ENCODE peak calls at places on chromosomes 13 and 19, in seven cellular contexts. E is H1, M is GM23338, Z is sigmoid colon, X is K562, T is HepG2, D is stomach. U is an unnamed sample. For H3K4me1, the result is how much of the 10 kb centered on the place peaks cover.

GRCh38 chr13:32086791-32087441 is 55.3 kb downstream of the FRY start:
- DNase-seq in E (no peak), M (no peak), Z (no peak), X (no peak), T (no peak), D (no peak), U (peak)

GRCh38 chr19:53877361-53877766 is 4.6 kb upstream of the PRKCG start:
- DNase-seq in E (no peak), M (peak), Z (no peak), X (no peak), T (no peak), D (no peak), U (no peak)

GRCh38 chr13:92719868-92720267 is 506.7 kb upstream of the GPC6 start:
- DNase-seq in E (peak), M (peak), Z (no peak), X (no peak), T (no peak), D (no peak), U (no peak)

GRCh38 chr19:8363803-8364771 is at the start of gene ANGPTL4:
- DNase-seq in E (no peak), M (peak), Z (peak), X (peak), T (no peak), D (peak), U (peak)

GRCh38 chr19:30123109-30123508 is 181.1 kb downstream of the URI1 start:
- DNase-seq in E (no peak), M (no peak), Z (no peak), X (no peak), T (no peak), D (no peak), U (no peak)

GRCh38 chr13:84810781-84811180 is 928.5 kb upstream of the SLITRK1 start:
- DNase-seq in E (no peak), M (peak), Z (no peak), X (no peak), T (no peak), D (no peak), U (no peak)

GRCh38 chr13:21012841-21013681 is 48.3 kb downstream of the LATS2 start:
- DNase-seq in E (no peak), M (no peak), Z (no peak), X (no peak), T (no peak), D (no peak), U (peak)

GRCh38 chr19:4814625-4815425 is 16.7 kb downstream of the TICAM1 start:
- DNase-seq in E (no peak), M (no peak), Z (no peak), X (no peak), T (no peak), D (no peak), U (no peak)

GRCh38 chr19:51440846-51441409 is 17.3 kb downstream of the SIGLEC8 start:
- DNase-seq in E (no peak), M (no peak), Z (peak), X (peak), T (no peak), D (no peak), U (no peak)

GRCh38 chr13:51479199-51479523 is 26.3 kb upstream of the INTS6 start:
- DNase-seq in E (no peak), M (no peak), Z (no peak), X (no peak), T (peak), D (no peak), U (no peak)

GRCh38 chr13:75359266-75359665 is 122.7 kb downstream of the TBC1D4 start:
- DNase-seq in E (peak), M (peak), Z (no peak), X (no peak), T (no peak), D (no peak), U (no peak)

GRCh38 chr13:110503037-110503901 is 58.3 kb downstream of the RAB20 start:
- DNase-seq in E (no peak), M (no peak), Z (peak), X (peak), T (no peak), D (no peak), U (no peak)

GRCh38 chr19:4386038-4386782 is 14.1 kb downstream of the SH3GL1 start:
- DNase-seq in E (no peak), M (no peak), Z (no peak), X (no peak), T (no peak), D (no peak), U (no peak)

GRCh38 chr19:19410553-19411550 is 5.4 kb downstream of the GATAD2A start:
- DNase-seq in E (no peak), M (no peak), Z (no peak), X (no peak), T (no peak), D (no peak), U (no peak)

GRCh38 chr19:33463194-33463593 is 58.4 kb downstream of the PEPD start:
- DNase-seq in E (no peak), M (no peak), Z (no peak), X (no peak), T (no peak), D (no peak), U (no peak)

GRCh38 chr13:111380431-111380830 is 60.0 kb downstream of the TEX29 start:
- DNase-seq in E (no peak), M (no peak), Z (no peak), X (no peak), T (no peak), D (peak), U (no peak)

GRCh38 chr13:44273991-44274810 is 99.4 kb upstream of the SERP2 start:
- DNase-seq in E (no peak), M (no peak), Z (no peak), X (no peak), T (no peak), D (no peak), U (peak)

GRCh38 chr13:100633461-100633860 is 41.1 kb downstream of the TMTC4 start:
- DNase-seq in E (no peak), M (no peak), Z (no peak), X (no peak), T (peak), D (no peak), U (no peak)

GRCh38 chr13:48401480-48401879 is 11.4 kb downstream of the LPAR6 start:
- DNase-seq in E (no peak), M (no peak), Z (no peak), X (no peak), T (no peak), D (no peak), U (no peak)

GRCh38 chr13:110298566-110299321 is 8.2 kb downstream of the COL4A1 start:
- DNase-seq in E (no peak), M (peak), Z (peak), X (no peak), T (no peak), D (no peak), U (no peak)

GRCh38 chr13:25686831-25687495 is 315.2 kb downstream of the ATP8A2 start:
- DNase-seq in E (no peak), M (no peak), Z (no peak), X (no peak), T (no peak), D (no peak), U (no peak)

GRCh38 chr19:17647071-17648020 is 40.8 kb downstream of the UNC13A start:
- DNase-seq in E (no peak), M (peak), Z (no peak), X (peak), T (no peak), D (no peak), U (no peak)

GRCh38 chr19:8445488-8446001 is 770 bp downstream of the HNRNPM start:
- DNase-seq in E (no peak), M (peak), Z (peak), X (peak), T (no peak), D (peak), U (peak)

GRCh38 chr13:85969331-85969730 is 170.1 kb upstream of the SLITRK6 start:
- DNase-seq in E (no peak), M (no peak), Z (no peak), X (no peak), T (no peak), D (no peak), U (no peak)

GRCh38 chr19:38617283-38617763 is 430 bp downstream of the MAP4K1 start:
- DNase-seq in E (no peak), M (no peak), Z (no peak), X (no peak), T (no peak), D (no peak), U (no peak)

GRCh38 chr13:47853236-47853635 is 147.8 kb downstream of the SUCLA2 start:
- DNase-seq in E (no peak), M (no peak), Z (no peak), X (no peak), T (no peak), D (no peak), U (no peak)

GRCh38 chr19:54644056-54644455 is 13.8 kb downstream of the LILRB1 start:
- DNase-seq in E (no peak), M (no peak), Z (peak), X (no peak), T (no peak), D (peak), U (no peak)

GRCh38 chr13:39411501-39411900 is 191.5 kb downstream of the LHFPL6 start:
- DNase-seq in E (no peak), M (no peak), Z (no peak), X (no peak), T (no peak), D (no peak), U (no peak)

GRCh38 chr19:12779162-12779993 is 4.0 kb upstream of the HOOK2 start:
- DNase-seq in E (no peak), M (peak), Z (peak), X (peak), T (peak), D (no peak), U (no peak)

GRCh38 chr19:4069331-4069959 is 2.7 kb upstream of the ZBTB7A start:
- DNase-seq in E (no peak), M (peak), Z (no peak), X (no peak), T (no peak), D (no peak), U (no peak)

GRCh38 chr13:50449465-50449864 is 394.0 kb downstream of the DLEU7 start:
- DNase-seq in E (no peak), M (no peak), Z (no peak), X (no peak), T (no peak), D (no peak), U (no peak)

GRCh38 chr13:35978607-35979316 is 152.4 kb downstream of the DCLK1 start:
- DNase-seq in E (no peak), M (peak), Z (no peak), X (peak), T (peak), D (no peak), U (peak)

GRCh38 chr19:19224852-19225494 is 13.2 kb downstream of the NCAN start:
- DNase-seq in E (peak), M (peak), Z (no peak), X (peak), T (peak), D (peak), U (peak)

GRCh38 chr13:33757713-33758112 is 60.2 kb upstream of the RFC3 start:
- DNase-seq in E (no peak), M (no peak), Z (no peak), X (no peak), T (no peak), D (no peak), U (no peak)

GRCh38 chr19:44645407-44646048 is 1.8 kb downstream of the PVR start:
- DNase-seq in E (no peak), M (no peak), Z (no peak), X (no peak), T (no peak), D (no peak), U (no peak)

GRCh38 chr19:44646049-44646416 is 2.3 kb downstream of the PVR start:
- DNase-seq in E (no peak), M (no peak), Z (no peak), X (no peak), T (no peak), D (no peak), U (no peak)

GRCh38 chr19:44647144-44647543 is 3.4 kb downstream of the PVR start:
- DNase-seq in E (no peak), M (peak), Z (no peak), X (no peak), T (no peak), D (no peak), U (no peak)

GRCh38 chr19:44649578-44650145 is 6.0 kb downstream of the PVR start:
- DNase-seq in E (no peak), M (no peak), Z (no peak), X (no peak), T (no peak), D (no peak), U (no peak)

GRCh38 chr19:44648536-44649370 is 5.0 kb downstream of the PVR start:
- DNase-seq in E (no peak), M (no peak), Z (no peak), X (no peak), T (no peak), D (no peak), U (no peak)
- H3K4me3 ChIP-seq in E (no peak), M (no peak), Z (no peak), X (no peak), T (no peak), D (no peak), U (no peak)

DNA sequence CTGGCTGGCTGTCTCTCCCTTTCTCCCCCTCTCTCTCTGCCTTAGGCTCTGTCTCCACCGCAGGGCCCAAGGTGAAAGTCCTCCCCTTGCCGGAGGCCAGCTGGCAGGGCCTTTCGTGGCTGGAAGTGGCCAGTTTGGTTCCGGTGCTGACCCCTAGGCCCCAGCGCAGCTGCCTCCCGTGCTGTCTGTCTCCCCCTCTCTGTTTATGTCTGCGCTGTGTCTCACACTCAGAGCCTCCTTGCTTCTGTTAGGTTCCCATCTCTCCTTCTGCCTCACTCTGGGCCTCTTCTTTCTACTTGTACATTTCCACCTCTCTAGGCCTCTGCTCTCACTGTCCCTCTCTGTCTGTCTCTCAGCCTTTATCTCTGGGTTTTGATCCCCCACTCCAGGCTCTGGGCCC is 13.1 kb downstream of the CCDC97 start:
- DNase-seq in E (no peak), M (no peak), Z (peak), X (no peak), T (no peak), D (no peak), U (no peak)
- TF ChIP-seq POLR2AphosphoS5 in E (no peak), M (no peak), Z (no peak), X (no peak), T (no peak), D (no peak), U (no peak)

GRCh38 chr13:60398438-60398891 is 1.4 kb downstream of the TDRD3 start:
- DNase-seq in E (no peak), M (no peak), Z (no peak), X (no peak), T (no peak), D (no peak), U (no peak)
- H3K4me1 ChIP-seq in E (under half), M (under half), Z (under half), X (under half), T (under half), D (under half), U (under half)

GRCh38 chr19:36973844-36974195 is 57.7 kb downstream of the ZNF568 start:
- DNase-seq in E (no peak), M (no peak), Z (no peak), X (no peak), T (no peak), D (no peak), U (no peak)

GRCh38 chr19:36972594-36972993 is 56.5 kb downstream of the ZNF568 start:
- DNase-seq in E (no peak), M (peak), Z (no peak), X (no peak), T (no peak), D (no peak), U (no peak)

DNA sequence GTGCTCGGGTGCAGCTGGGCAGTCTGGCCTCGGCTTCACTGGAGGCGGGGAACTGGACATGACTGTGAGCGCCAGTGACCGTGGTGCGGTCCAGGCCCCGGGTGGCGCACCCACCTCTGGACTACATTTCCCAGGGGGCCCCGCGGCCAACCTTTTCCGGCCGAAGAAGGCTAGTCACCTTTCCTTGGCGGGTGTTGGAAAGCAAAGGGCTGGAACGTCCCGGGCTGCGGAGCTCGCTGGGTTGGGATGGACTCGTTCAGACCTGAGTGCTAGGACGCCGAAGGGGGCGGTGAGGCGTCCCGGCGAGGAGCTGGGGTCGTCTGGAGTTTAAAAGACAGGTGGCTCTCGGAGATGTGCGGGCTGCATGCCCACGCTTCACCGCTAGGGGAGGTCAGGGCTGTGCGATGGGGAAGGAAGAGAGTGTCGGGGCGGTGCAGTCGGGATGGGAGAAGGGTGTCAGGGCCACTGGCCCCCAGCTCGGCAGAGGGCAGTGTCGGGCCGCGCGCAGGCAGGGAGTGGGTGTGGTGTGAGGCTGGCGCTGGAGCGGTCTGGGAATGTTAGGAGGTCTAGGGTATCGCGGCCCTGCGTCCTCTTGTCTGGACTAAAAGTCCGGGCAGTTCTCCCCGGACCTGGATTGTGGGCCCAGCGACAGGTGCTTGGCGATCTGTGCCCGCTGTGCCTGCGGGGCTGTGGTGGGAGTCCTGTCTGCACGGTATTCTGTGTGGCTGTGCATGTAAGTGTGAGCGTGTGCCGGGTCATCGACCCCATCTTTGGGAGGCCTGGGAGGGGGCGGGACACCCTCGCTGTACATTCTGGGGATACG is 57.1 kb downstream of the ZNF568 start:
- DNase-seq in E (peak), M (peak), Z (peak), X (peak), T (no peak), D (peak), U (peak)
- H3K4me3 ChIP-seq in E (peak), M (peak), Z (peak), X (peak), T (no peak), D (peak), U (peak)

GRCh38 chr19:49556412-49557398 is 23.7 kb downstream of the NOSIP start:
- DNase-seq in E (peak), M (peak), Z (no peak), X (no peak), T (no peak), D (no peak), U (no peak)

GRCh38 chr19:49552749-49553148 is 24.9 kb downstream of the RCN3 start:
- DNase-seq in E (no peak), M (no peak), Z (no peak), X (no peak), T (no peak), D (no peak), U (no peak)

GRCh38 chr19:49555600-49556411 is 24.6 kb downstream of the NOSIP start:
- DNase-seq in E (peak), M (peak), Z (peak), X (peak), T (no peak), D (peak), U (no peak)

GRCh38 chr19:49553451-49554271 is 25.9 kb downstream of the RCN3 start:
- DNase-seq in E (no peak), M (no peak), Z (no peak), X (no peak), T (peak), D (peak), U (no peak)

GRCh38 chr19:49554701-49555181 is 25.6 kb downstream of the NOSIP start:
- DNase-seq in E (no peak), M (no peak), Z (no peak), X (no peak), T (no peak), D (no peak), U (no peak)
- TF ChIP-seq POLR2AphosphoS5 in E (no peak), M (no peak), Z (peak), X (no peak), T (no peak), D (no peak), U (peak)

DNA sequence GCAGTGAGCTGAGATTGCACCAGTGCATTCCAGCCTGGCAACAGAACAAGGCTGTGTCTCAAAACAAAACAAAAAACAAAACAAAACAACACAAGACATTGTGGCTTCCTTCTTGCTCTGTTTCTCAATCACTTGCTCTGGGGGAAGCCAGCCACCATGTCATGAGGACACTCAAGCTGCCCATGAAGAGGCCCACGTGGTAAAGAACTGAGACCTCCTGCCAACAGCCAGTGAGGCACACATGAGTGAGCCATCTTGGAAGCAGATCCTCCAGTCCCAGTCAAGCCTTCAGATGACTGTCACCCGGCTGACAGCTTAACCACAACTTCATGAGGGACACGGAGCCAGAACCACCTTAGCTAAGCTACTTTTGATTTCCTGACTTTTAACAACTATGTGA is 25.2 kb downstream of the CPT1C start:
- DNase-seq in E (no peak), M (no peak), Z (no peak), X (no peak), T (no peak), D (no peak), U (no peak)
- H3K4me1 ChIP-seq in E (under half), M (under half), Z (under half), X (under half), T (under half), D (under half), U (under half)

DNA sequence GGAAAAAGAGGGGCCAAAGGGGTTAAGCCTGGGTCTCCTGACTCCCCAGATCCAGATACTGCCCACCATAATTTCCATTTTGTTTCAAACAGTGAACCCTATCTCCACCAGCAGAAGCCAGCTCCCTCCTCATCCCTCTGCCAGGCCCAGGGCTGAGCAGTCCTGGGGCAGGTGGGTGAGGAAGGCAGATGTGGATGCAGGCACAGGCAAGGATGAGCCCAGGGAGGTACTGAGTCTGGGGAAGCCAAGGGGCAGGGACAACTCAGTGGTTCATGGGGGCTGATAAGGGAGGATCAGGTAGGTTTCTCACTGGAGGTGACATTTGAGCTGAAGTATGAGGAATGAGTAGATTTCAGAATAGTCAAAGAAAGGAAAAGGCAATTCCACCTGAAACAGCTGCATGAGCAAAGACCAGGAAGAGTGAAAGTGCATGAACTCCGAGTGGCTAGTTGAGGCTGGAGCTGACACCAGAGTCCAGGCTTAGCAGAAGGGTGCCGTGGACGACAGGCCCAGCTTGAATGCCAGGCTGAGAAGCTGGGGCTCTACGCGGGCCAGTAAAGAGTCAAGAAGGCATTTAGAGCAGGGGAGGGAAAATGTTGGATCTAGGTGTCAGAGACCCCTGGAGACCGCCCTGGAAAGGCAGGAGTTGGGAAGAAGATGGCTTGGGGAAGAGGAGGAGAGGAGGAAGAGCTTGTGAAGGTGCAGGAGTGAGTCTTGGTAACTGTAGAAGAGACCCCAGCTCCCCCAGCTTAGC is 10.3 kb downstream of the CIC start:
- DNase-seq in E (no peak), M (peak), Z (peak), X (no peak), T (no peak), D (no peak), U (no peak)
- H3K4me3 ChIP-seq in E (peak), M (peak), Z (peak), X (peak), T (peak), D (peak), U (peak)